ENCODE peak calls at places on chromosomes 2 and 18, in four cellular contexts. M, I, V and F are unnamed samples.

GRCh38 chr18:9742588-9743131 is 34.6 kb downstream of the RAB31 start:
- DNase-seq in M (no peak), I (peak; percentile 52), V (no peak), F (no peak)

GRCh38 chr2:238003234-238004032 is 36.6 kb downstream of the UBE2F start:
- DNase-seq in M (no peak), I (no peak), V (no peak), F (no peak)

GRCh38 chr2:223797811-223798721 is 39.3 kb downstream of the AP1S3 start:
- DNase-seq in M (no peak), I (peak; percentile 66), V (no peak), F (peak; percentile 20)

GRCh38 chr2:172743898-172744297 is 8.3 kb downstream of the RAPGEF4 start:
- DNase-seq in M (no peak), I (no peak), V (no peak), F (no peak)

GRCh38 chr2:138182913-138183312 is 218.6 kb downstream of the HNMT start:
- DNase-seq in M (no peak), I (peak; percentile 68), V (no peak), F (no peak)

GRCh38 chr2:35428548-35428947 is 927.0 kb upstream of the CRIM1 start:
- DNase-seq in M (no peak), I (peak; percentile 1), V (no peak), F (no peak)

GRCh38 chr2:238117199-238118154 is 17.3 kb downstream of the ESPNL start:
- DNase-seq in M (no peak), I (no peak), V (no peak), F (no peak)

GRCh38 chr18:78974115-78974740 is 5.4 kb upstream of the SALL3 start:
- DNase-seq in M (no peak), I (no peak), V (no peak), F (no peak)

GRCh38 chr18:11721720-11722119 is 32.7 kb downstream of the GNAL start:
- DNase-seq in M (no peak), I (no peak), V (no peak), F (no peak)
- H3K4me3 ChIP-seq in M (no peak overlapping the region), I (no peak overlapping the region), V (no peak overlapping the region), F (no peak overlapping the region)

DNA sequence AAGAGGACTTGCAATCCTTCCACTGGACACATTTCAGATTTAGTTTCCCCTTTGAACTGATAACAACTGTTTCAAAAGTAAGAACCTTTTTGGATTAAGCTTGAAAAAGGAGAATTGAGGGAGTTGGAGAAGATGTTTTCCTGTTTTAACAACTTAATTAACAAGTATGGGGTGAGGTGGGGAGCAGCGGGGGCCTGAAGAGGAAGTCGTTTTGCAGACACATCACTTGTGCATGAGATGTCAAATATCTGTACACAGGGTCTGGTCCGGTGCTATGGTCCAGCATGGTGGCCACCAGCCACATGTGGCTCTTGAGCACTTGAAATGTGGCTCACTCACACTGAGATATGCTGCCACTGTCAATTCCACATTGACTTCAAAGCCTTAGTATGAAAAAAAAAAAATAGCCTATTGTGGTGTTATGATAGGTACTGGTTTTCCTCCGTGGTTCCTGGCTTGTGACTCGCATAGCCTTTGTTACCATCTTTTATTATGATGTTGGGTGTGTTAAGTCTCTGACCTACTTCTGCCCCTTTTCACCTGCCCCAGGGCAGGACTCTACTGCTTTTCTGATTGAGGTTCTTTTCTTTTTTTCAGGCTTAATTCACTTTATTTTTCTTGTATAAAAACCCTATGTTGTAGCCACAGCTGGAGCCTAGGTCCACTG is 205.5 kb downstream of the BCL2 start:
- DNase-seq in M (no peak), I (no peak), V (no peak), F (no peak)
- TF ChIP-seq CTCF in M (no peak), I (no peak), V (no peak), F (no peak)

DNA sequence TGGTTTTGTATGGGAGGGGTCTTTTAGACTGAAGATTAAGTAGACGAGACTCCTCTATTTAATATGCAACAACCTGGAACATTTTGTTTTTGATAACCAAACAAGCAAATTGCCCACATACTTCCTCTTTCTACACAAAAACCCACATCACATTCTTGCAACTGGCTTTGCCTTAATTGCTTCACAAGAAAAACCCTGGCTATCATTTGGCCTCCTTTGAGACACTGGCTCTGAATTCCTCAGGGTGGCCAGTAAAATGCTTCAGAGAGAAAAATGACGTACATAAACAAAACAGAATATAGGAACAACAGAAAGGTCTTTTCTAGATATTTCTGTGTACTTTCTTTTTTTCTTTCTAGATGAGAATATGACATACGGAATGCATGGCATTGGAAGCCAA is 103.0 kb downstream of the TRIB2 start:
- DNase-seq in M (no peak), I (peak; percentile 96), V (no peak), F (no peak)
- H3K4me3 ChIP-seq in M (no peak overlapping the region), I (peak overlapping the region; percentile 29), V (no peak overlapping the region), F (no peak overlapping the region)

GRCh38 chr2:235551965-235552364 is 58.1 kb downstream of the AGAP1 start:
- DNase-seq in M (peak; percentile 51), I (peak; percentile 60), V (no peak), F (no peak)
- TF ChIP-seq CTCF in M (peak; percentile 61), I (peak; percentile 55), V (no peak), F (no peak)

DNA sequence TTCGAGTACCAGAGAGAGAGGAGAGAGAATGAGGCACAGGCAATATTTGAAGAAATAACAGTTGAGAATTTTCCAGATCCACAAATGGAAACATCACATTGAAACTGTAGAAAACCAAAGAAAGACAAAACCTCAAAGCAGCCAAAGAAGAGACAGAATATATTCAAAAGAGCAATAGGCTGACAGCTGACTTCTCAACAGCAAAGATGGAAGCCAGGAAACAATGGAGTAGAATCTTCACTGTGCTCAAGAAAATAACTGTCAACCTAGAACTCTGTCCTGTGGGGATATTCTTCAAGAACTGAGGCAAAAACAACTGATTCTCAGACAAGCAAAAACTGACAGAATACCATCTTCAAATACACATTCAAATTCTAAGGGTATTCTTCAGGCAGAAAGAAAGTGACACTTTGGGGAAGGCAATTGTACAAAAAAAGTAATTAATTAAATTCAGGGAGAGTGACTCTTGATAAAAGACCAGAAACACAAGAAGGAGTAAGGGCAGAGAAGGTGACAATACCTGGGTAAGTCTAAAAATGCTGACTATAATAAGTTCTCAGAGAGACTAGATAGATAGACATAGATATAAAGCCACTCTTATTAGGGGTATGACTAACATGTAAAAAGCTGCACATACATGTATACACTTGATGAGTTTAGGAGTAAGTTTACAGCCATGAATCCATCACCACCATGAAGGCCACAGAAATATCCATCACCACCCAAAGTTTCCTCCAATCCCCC is 25.6 kb downstream of the ANKMY1 start:
- DNase-seq in M (no peak), I (no peak), V (no peak), F (no peak)
- H3K4me3 ChIP-seq in M (no peak overlapping the region), I (no peak overlapping the region), V (no peak overlapping the region), F (no peak overlapping the region)

DNA sequence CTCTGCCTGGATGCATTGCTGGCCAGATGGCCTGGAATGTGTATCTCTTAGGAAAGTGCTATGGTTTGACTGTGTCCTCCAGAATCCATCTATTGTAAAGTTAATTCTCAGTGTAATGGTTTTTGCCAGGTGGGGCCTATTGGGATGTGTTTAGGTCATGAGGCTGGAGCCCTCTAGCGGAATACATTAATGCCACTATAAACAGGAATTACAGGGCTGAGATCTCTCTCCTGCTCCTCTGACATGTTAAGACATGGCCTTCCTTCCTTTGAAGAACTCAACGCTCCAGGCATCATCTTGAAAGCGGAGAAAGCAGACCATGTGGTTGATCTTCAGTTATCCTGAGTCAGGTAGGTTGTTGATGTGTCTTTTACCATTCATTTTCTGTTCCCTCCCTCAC is 276.4 kb downstream of the RPIA start:
- DNase-seq in M (no peak), I (no peak), V (no peak), F (no peak)
- TF ChIP-seq CTCF in M (no peak), I (no peak), V (no peak), F (no peak)